ENCODE peak calls at places on chromosomes 7 and 10, in nine cellular contexts. One of them, this sample, is unnamed.

GRCh38 chr7:5278781-5279180 is 4.0 kb upstream of the SLC29A4 start:
- DNase-seq in fibroblast of pulmonary artery: no peak
- DNase-seq in naive thymus-derived CD8-positive, alpha-beta T cell: no peak
- DNase-seq in thoracic aorta: no peak
- DNase-seq in lung: no peak
- DNase-seq in AG08395: no peak
- DNase-seq in RWPE1: no peak
- DNase-seq in stimulated activated CD4-positive, alpha-beta T cell treated with anti-CD3 and anti-CD28 coated beads, TNF-alpha, amount 100 ng/mL, for 24 hours: no peak
- DNase-seq in NCI-H460: no peak
- DNase-seq in this sample: no peak

GRCh38 chr10:11742009-11742778 is at the start of gene ECHDC3:
- DNase-seq in RWPE1: peak; percentile 63
- DNase-seq in stimulated activated CD4-positive, alpha-beta T cell treated with anti-CD3 and anti-CD28 coated beads, TNF-alpha, amount 100 ng/mL, for 24 hours: peak; percentile 43
- DNase-seq in NCI-H460: peak; percentile 13
- DNase-seq in fibroblast of pulmonary artery: peak; percentile 38
- DNase-seq in lung: peak; percentile 72
- DNase-seq in thoracic aorta: no peak
- DNase-seq in naive thymus-derived CD8-positive, alpha-beta T cell: peak; percentile 68
- DNase-seq in AG08395: peak; percentile 76
- DNase-seq in this sample: peak; percentile 75

GRCh38 chr7:77327067-77327931 is 88.8 kb downstream of the GSAP start:
- DNase-seq in thoracic aorta: no peak
- DNase-seq in lung: peak; percentile 46
- DNase-seq in AG08395: peak; percentile 62
- DNase-seq in fibroblast of pulmonary artery: peak; percentile 89
- DNase-seq in naive thymus-derived CD8-positive, alpha-beta T cell: no peak
- DNase-seq in stimulated activated CD4-positive, alpha-beta T cell treated with anti-CD3 and anti-CD28 coated beads, TNF-alpha, amount 100 ng/mL, for 24 hours: no peak
- DNase-seq in RWPE1: peak; percentile 87
- DNase-seq in NCI-H460: peak; percentile 97
- DNase-seq in this sample: peak; percentile 61

GRCh38 chr7:128011079-128011670 is 20.1 kb downstream of the LRRC4 start:
- DNase-seq in thoracic aorta: no peak
- DNase-seq in NCI-H460: no peak
- DNase-seq in naive thymus-derived CD8-positive, alpha-beta T cell: no peak
- DNase-seq in RWPE1: no peak
- DNase-seq in AG08395: no peak
- DNase-seq in stimulated activated CD4-positive, alpha-beta T cell treated with anti-CD3 and anti-CD28 coated beads, TNF-alpha, amount 100 ng/mL, for 24 hours: no peak
- DNase-seq in lung: no peak
- DNase-seq in fibroblast of pulmonary artery: no peak
- DNase-seq in this sample: no peak

GRCh38 chr7:51589111-51589510 is 272.5 kb upstream of the COBL start:
- DNase-seq in stimulated activated CD4-positive, alpha-beta T cell treated with anti-CD3 and anti-CD28 coated beads, TNF-alpha, amount 100 ng/mL, for 24 hours: no peak
- DNase-seq in RWPE1: no peak
- DNase-seq in NCI-H460: no peak
- DNase-seq in AG08395: no peak
- DNase-seq in fibroblast of pulmonary artery: no peak
- DNase-seq in thoracic aorta: no peak
- DNase-seq in naive thymus-derived CD8-positive, alpha-beta T cell: no peak
- DNase-seq in lung: no peak
- DNase-seq in this sample: no peak

GRCh38 chr7:107085180-107085579 is 40.7 kb downstream of the PRKAR2B start:
- DNase-seq in thoracic aorta: no peak
- DNase-seq in stimulated activated CD4-positive, alpha-beta T cell treated with anti-CD3 and anti-CD28 coated beads, TNF-alpha, amount 100 ng/mL, for 24 hours: no peak
- DNase-seq in naive thymus-derived CD8-positive, alpha-beta T cell: no peak
- DNase-seq in RWPE1: no peak
- DNase-seq in NCI-H460: no peak
- DNase-seq in AG08395: no peak
- DNase-seq in lung: no peak
- DNase-seq in fibroblast of pulmonary artery: no peak
- DNase-seq in this sample: no peak

GRCh38 chr7:106010331-106010730 is 47.3 kb downstream of the CDHR3 start:
- DNase-seq in AG08395: no peak
- DNase-seq in naive thymus-derived CD8-positive, alpha-beta T cell: no peak
- DNase-seq in fibroblast of pulmonary artery: peak; percentile 18
- DNase-seq in RWPE1: no peak
- DNase-seq in stimulated activated CD4-positive, alpha-beta T cell treated with anti-CD3 and anti-CD28 coated beads, TNF-alpha, amount 100 ng/mL, for 24 hours: no peak
- DNase-seq in thoracic aorta: no peak
- DNase-seq in lung: no peak
- DNase-seq in NCI-H460: no peak
- DNase-seq in this sample: no peak

GRCh38 chr10:78248651-78249464 is 215.2 kb downstream of the RPS24 start:
- DNase-seq in NCI-H460: no peak
- DNase-seq in fibroblast of pulmonary artery: peak; percentile 59
- DNase-seq in AG08395: peak; percentile 86
- DNase-seq in naive thymus-derived CD8-positive, alpha-beta T cell: no peak
- DNase-seq in stimulated activated CD4-positive, alpha-beta T cell treated with anti-CD3 and anti-CD28 coated beads, TNF-alpha, amount 100 ng/mL, for 24 hours: no peak
- DNase-seq in lung: no peak
- DNase-seq in thoracic aorta: no peak
- DNase-seq in RWPE1: no peak
- DNase-seq in this sample: peak; percentile 87

GRCh38 chr10:60148266-60148840 is 241.3 kb downstream of the ANK3 start:
- DNase-seq in AG08395: peak; percentile 35
- DNase-seq in NCI-H460: no peak
- DNase-seq in lung: no peak
- DNase-seq in stimulated activated CD4-positive, alpha-beta T cell treated with anti-CD3 and anti-CD28 coated beads, TNF-alpha, amount 100 ng/mL, for 24 hours: no peak
- DNase-seq in fibroblast of pulmonary artery: peak; percentile 91
- DNase-seq in thoracic aorta: no peak
- DNase-seq in RWPE1: peak; percentile 60
- DNase-seq in naive thymus-derived CD8-positive, alpha-beta T cell: no peak
- DNase-seq in this sample: peak; percentile 41

GRCh38 chr7:133853706-133854276 is 273.3 kb upstream of the LRGUK start:
- DNase-seq in stimulated activated CD4-positive, alpha-beta T cell treated with anti-CD3 and anti-CD28 coated beads, TNF-alpha, amount 100 ng/mL, for 24 hours: no peak
- DNase-seq in fibroblast of pulmonary artery: peak; percentile 69
- DNase-seq in RWPE1: peak; percentile 59
- DNase-seq in lung: peak; percentile 35
- DNase-seq in AG08395: peak; percentile 60
- DNase-seq in NCI-H460: peak; percentile 87
- DNase-seq in naive thymus-derived CD8-positive, alpha-beta T cell: no peak
- DNase-seq in thoracic aorta: no peak
- DNase-seq in this sample: peak; percentile 66

GRCh38 chr7:135922263-135922662 is 54.9 kb downstream of the MTPN start:
- DNase-seq in NCI-H460: no peak
- DNase-seq in RWPE1: no peak
- DNase-seq in fibroblast of pulmonary artery: no peak
- DNase-seq in AG08395: no peak
- DNase-seq in lung: no peak
- DNase-seq in thoracic aorta: no peak
- DNase-seq in naive thymus-derived CD8-positive, alpha-beta T cell: no peak
- DNase-seq in stimulated activated CD4-positive, alpha-beta T cell treated with anti-CD3 and anti-CD28 coated beads, TNF-alpha, amount 100 ng/mL, for 24 hours: no peak
- DNase-seq in this sample: no peak

This sample was measured in AG20443.